ENCODE peak calls at places on chromosome 17, in six cellular contexts. One of them, this sample, is unnamed.

GRCh38 chr17:74354123-74354522 is 7.5 kb downstream of the BTBD17 start:
- DNase-seq in cardiac fibroblast: no peak
- DNase-seq in A549: peak; percentile 82
- DNase-seq in brain microvascular endothelial cell: no peak
- DNase-seq in tibial artery: no peak
- DNase-seq in HFF-Myc: no peak
- DNase-seq in this sample: peak; percentile 78

GRCh38 chr17:39737761-39738567 is at the start of gene GRB7:
- DNase-seq in cardiac fibroblast: no peak
- DNase-seq in A549: peak; percentile 70
- DNase-seq in brain microvascular endothelial cell: no peak
- DNase-seq in tibial artery: no peak
- DNase-seq in HFF-Myc: no peak
- DNase-seq in this sample: no peak

GRCh38 chr17:1593630-1593931 is 31.0 kb upstream of the PITPNA start:
- DNase-seq in cardiac fibroblast: no peak
- DNase-seq in A549: no peak
- DNase-seq in brain microvascular endothelial cell: no peak
- DNase-seq in tibial artery: no peak
- DNase-seq in HFF-Myc: no peak
- DNase-seq in this sample: no peak

GRCh38 chr17:72760368-72760767 is 332.1 kb downstream of the SLC39A11 start:
- DNase-seq in cardiac fibroblast: no peak
- DNase-seq in A549: no peak
- DNase-seq in brain microvascular endothelial cell: no peak
- DNase-seq in tibial artery: no peak
- DNase-seq in HFF-Myc: no peak
- DNase-seq in this sample: no peak

GRCh38 chr17:59752446-59752845 is 45.0 kb downstream of the VMP1 start:
- DNase-seq in cardiac fibroblast: no peak
- DNase-seq in A549: no peak
- DNase-seq in brain microvascular endothelial cell: no peak
- DNase-seq in tibial artery: no peak
- DNase-seq in HFF-Myc: no peak
- DNase-seq in this sample: no peak

GRCh38 chr17:7486181-7486580 is 2.0 kb downstream of the POLR2A start:
- DNase-seq in cardiac fibroblast: peak; percentile 29
- DNase-seq in A549: no peak
- DNase-seq in brain microvascular endothelial cell: no peak
- DNase-seq in tibial artery: no peak
- DNase-seq in HFF-Myc: no peak
- DNase-seq in this sample: no peak

GRCh38 chr17:76585048-76585648 is 512 bp downstream of the ST6GALNAC2 start:
- DNase-seq in cardiac fibroblast: no peak
- DNase-seq in A549: no peak
- DNase-seq in brain microvascular endothelial cell: no peak
- DNase-seq in tibial artery: no peak
- DNase-seq in HFF-Myc: no peak
- DNase-seq in this sample: peak; percentile 74

GRCh38 chr17:4054446-4054845 is 88.4 kb downstream of the ZZEF1 start:
- DNase-seq in cardiac fibroblast: no peak
- DNase-seq in A549: no peak
- DNase-seq in brain microvascular endothelial cell: no peak
- DNase-seq in tibial artery: no peak
- DNase-seq in HFF-Myc: no peak
- DNase-seq in this sample: no peak

GRCh38 chr17:57342141-57342540 is 85.8 kb downstream of the MSI2 start:
- DNase-seq in cardiac fibroblast: no peak
- DNase-seq in A549: no peak
- DNase-seq in brain microvascular endothelial cell: no peak
- DNase-seq in tibial artery: no peak
- DNase-seq in HFF-Myc: no peak
- DNase-seq in this sample: no peak

GRCh38 chr17:17732892-17733670 is 51.8 kb downstream of the RAI1 start:
- DNase-seq in cardiac fibroblast: peak; percentile 65
- DNase-seq in A549: peak; percentile 59
- DNase-seq in brain microvascular endothelial cell: peak; percentile 58
- DNase-seq in tibial artery: no peak
- DNase-seq in HFF-Myc: no peak
- DNase-seq in this sample: no peak

GRCh38 chr17:67481808-67482207 is 104.7 kb downstream of the PITPNC1 start:
- DNase-seq in cardiac fibroblast: peak; percentile 70
- DNase-seq in A549: no peak
- DNase-seq in brain microvascular endothelial cell: no peak
- DNase-seq in tibial artery: no peak
- DNase-seq in HFF-Myc: no peak
- DNase-seq in this sample: no peak

GRCh38 chr17:6570731-6571465 is 14.5 kb upstream of the PITPNM3 start:
- DNase-seq in cardiac fibroblast: no peak
- DNase-seq in A549: no peak
- DNase-seq in brain microvascular endothelial cell: no peak
- DNase-seq in tibial artery: no peak
- DNase-seq in HFF-Myc: no peak
- DNase-seq in this sample: no peak

GRCh38 chr17:55814377-55814776 is 63.5 kb downstream of the PCTP start:
- DNase-seq in cardiac fibroblast: peak; percentile 2
- DNase-seq in A549: peak; percentile 20
- DNase-seq in brain microvascular endothelial cell: no peak
- DNase-seq in tibial artery: no peak
- DNase-seq in HFF-Myc: no peak
- DNase-seq in this sample: peak; percentile 70

GRCh38 chr17:16199093-16199492 is 16.2 kb downstream of the NCOR1 start:
- DNase-seq in cardiac fibroblast: peak; percentile 45
- DNase-seq in A549: no peak
- DNase-seq in brain microvascular endothelial cell: no peak
- DNase-seq in tibial artery: no peak
- DNase-seq in HFF-Myc: no peak
- DNase-seq in this sample: no peak

DNA sequence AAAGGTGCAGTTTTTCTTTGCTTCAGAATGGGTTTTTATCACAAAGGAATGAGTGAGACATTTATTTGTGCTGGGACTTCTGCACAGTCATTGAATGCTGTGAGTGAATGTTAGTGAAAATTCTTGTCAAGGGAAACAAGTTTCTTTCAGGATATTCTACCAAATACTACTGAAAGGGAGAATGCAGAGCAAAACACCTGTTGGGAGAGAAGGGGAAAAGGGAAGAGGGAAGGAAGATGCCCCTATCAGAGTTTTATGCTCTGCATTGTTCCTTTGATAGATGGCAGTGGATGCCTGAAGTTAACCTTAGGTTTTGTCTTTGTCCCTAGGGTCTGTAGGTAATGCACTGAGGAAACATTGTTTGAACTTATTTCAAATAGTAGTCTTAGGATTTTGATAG is 3.1 kb downstream of the GGNBP2 start:
- DNase-seq in cardiac fibroblast: no peak
- DNase-seq in A549: no peak
- DNase-seq in brain microvascular endothelial cell: no peak
- DNase-seq in tibial artery: no peak
- DNase-seq in HFF-Myc: no peak
- DNase-seq in this sample: no peak
- H3K4me3 ChIP-seq in cardiac fibroblast: no peak overlapping the region
- H3K4me3 ChIP-seq in A549: peak overlapping the region; percentile 81
- H3K4me3 ChIP-seq in brain microvascular endothelial cell: peak overlapping the region; percentile 15
- H3K4me3 ChIP-seq in tibial artery: no peak overlapping the region
- H3K4me3 ChIP-seq in HFF-Myc: peak overlapping the region; percentile 69
- H3K4me3 ChIP-seq in this sample: no peak overlapping the region

DNA sequence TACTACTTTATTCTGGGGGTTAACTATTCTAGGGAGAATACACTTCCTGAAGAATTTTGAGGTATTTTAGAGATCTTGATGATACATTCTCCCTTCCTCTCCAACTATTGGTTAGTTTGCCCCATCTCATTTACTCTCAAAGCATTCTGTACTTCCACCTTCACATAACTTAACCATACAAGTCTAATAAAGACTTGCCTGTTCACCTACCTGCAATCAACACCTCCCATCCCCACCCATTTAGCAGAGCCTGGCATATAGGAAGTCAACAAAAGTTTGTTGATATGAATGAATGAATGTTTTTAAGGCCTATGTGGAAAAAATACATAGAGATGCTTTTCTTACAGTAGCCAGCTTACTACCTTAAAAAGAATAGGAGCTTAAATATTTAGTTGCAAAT is 50.8 kb downstream of the MYO1D start:
- DNase-seq in cardiac fibroblast: no peak
- DNase-seq in A549: no peak
- DNase-seq in brain microvascular endothelial cell: no peak
- DNase-seq in tibial artery: no peak
- DNase-seq in HFF-Myc: no peak
- DNase-seq in this sample: no peak
- H3K4me3 ChIP-seq in cardiac fibroblast: no peak overlapping the region
- H3K4me3 ChIP-seq in A549: no peak overlapping the region
- H3K4me3 ChIP-seq in brain microvascular endothelial cell: no peak overlapping the region
- H3K4me3 ChIP-seq in tibial artery: no peak overlapping the region
- H3K4me3 ChIP-seq in HFF-Myc: no peak overlapping the region
- H3K4me3 ChIP-seq in this sample: no peak overlapping the region

GRCh38 chr17:65328567-65328966 is 191.4 kb downstream of the RGS9 start:
- DNase-seq in cardiac fibroblast: no peak
- DNase-seq in A549: no peak
- DNase-seq in brain microvascular endothelial cell: no peak
- DNase-seq in tibial artery: no peak
- DNase-seq in HFF-Myc: no peak
- DNase-seq in this sample: no peak

GRCh38 chr17:65334391-65334790 is 197.2 kb downstream of the RGS9 start:
- DNase-seq in cardiac fibroblast: no peak
- DNase-seq in A549: no peak
- DNase-seq in brain microvascular endothelial cell: no peak
- DNase-seq in tibial artery: no peak
- DNase-seq in HFF-Myc: no peak
- DNase-seq in this sample: no peak

GRCh38 chr17:65332375-65332774 is 195.2 kb downstream of the RGS9 start:
- DNase-seq in cardiac fibroblast: peak; percentile 15
- DNase-seq in A549: no peak
- DNase-seq in brain microvascular endothelial cell: peak; percentile 82
- DNase-seq in tibial artery: no peak
- DNase-seq in HFF-Myc: no peak
- DNase-seq in this sample: no peak

DNA sequence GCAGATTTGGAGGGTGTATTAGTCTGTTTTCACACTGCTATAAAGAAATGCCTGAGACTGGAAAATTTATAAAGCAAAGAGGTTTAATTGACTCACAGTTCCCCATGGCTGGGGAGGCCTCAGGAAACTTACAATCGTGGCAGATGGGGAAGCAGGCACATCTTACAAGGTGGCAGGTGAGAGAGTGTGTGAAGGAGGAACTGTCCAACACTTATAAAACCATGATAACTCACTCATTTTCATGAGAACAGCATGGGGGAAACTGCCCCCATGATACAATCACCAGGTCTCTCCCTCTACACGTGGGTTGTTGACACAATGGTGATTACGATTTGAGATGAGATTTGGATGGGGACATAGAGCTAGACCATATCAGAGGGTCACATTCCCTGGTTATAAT is 195.6 kb downstream of the RGS9 start:
- DNase-seq in cardiac fibroblast: no peak
- DNase-seq in A549: no peak
- DNase-seq in brain microvascular endothelial cell: no peak
- DNase-seq in tibial artery: no peak
- DNase-seq in HFF-Myc: no peak
- DNase-seq in this sample: no peak
- H3K4me3 ChIP-seq in cardiac fibroblast: no peak overlapping the region
- H3K4me3 ChIP-seq in A549: no peak overlapping the region
- H3K4me3 ChIP-seq in brain microvascular endothelial cell: no peak overlapping the region
- H3K4me3 ChIP-seq in tibial artery: no peak overlapping the region
- H3K4me3 ChIP-seq in HFF-Myc: no peak overlapping the region
- H3K4me3 ChIP-seq in this sample: no peak overlapping the region

DNA sequence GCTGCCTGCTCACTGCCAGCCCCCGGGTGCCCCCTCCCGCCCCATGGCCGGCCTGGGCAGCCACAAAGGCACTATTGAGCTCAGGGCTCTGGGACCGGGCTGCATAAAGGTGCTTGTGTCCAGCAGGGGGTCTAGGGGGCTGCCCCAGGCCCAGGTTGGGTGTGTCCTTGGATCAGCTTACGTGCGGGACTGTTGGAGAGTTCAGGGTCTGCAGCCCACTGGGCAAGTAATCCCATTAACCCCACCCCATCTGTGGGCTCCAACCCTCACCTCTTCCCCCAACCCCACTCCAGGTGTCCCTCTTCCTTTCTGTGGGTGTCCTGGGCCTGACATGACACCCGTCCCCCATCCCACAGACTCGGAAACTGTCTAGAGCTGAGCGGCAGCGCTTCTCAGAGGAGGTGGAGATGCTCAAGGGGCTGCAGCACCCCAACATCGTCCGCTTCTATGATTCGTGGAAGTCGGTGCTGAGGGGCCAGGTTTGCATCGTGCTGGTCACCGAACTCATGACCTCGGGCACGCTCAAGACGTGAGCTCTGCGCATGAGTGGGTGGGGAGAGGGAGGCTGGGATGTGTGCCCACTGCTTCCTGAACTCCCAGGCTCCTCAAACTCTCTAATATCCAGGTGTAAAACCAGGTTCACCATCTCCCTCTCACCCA is 2.1 kb downstream of the WNK4 start:
- DNase-seq in cardiac fibroblast: no peak
- DNase-seq in A549: no peak
- DNase-seq in brain microvascular endothelial cell: no peak
- DNase-seq in tibial artery: no peak
- DNase-seq in HFF-Myc: no peak
- DNase-seq in this sample: no peak
- H3K4me3 ChIP-seq in cardiac fibroblast: peak overlapping the region; percentile 61
- H3K4me3 ChIP-seq in A549: no peak overlapping the region
- H3K4me3 ChIP-seq in brain microvascular endothelial cell: peak overlapping the region; percentile 60
- H3K4me3 ChIP-seq in tibial artery: no peak overlapping the region
- H3K4me3 ChIP-seq in HFF-Myc: peak overlapping the region; percentile 50
- H3K4me3 ChIP-seq in this sample: no peak overlapping the region

This sample was measured in right cardiac atrium.